ENCODE peak calls at places on chromosomes 4 and X, in seven cellular contexts. U, K, Z, F, M, T and Q are unnamed samples.

GRCh38 chrX:17104433-17104832 is 158.0 kb downstream of the REPS2 start:
- DNase-seq in M (no peak), T (no peak), U (no peak), Z (no peak), F (no peak), K (no peak), Q (no peak)

GRCh38 chrX:149504226-149504914 is 736 bp downstream of the IDS start:
- DNase-seq in U (peak; percentile 66), T (no peak), M (peak; percentile 39), Z (peak; percentile 55), F (no peak), K (no peak), Q (no peak)

GRCh38 chrX:41889317-41890025 is 33.9 kb downstream of the CASK start:
- DNase-seq in Z (no peak), F (no peak), K (no peak), T (no peak), U (no peak), M (peak; percentile 24), Q (no peak)

GRCh38 chr4:159390648-159391047 is 287.8 kb downstream of the RAPGEF2 start:
- DNase-seq in U (no peak), Z (no peak), K (no peak), T (no peak), M (peak; percentile 76), F (no peak), Q (no peak)

GRCh38 chrX:3806630-3807029 is 93.2 kb upstream of the PRKX start:
- DNase-seq in T (no peak), M (no peak), U (no peak), Z (no peak), K (no peak), F (no peak), Q (no peak)

GRCh38 chrX:155048997-155049619 is 21.8 kb downstream of the CMC4 start:
- DNase-seq in F (peak; percentile 16), K (peak; percentile 69), T (peak; percentile 63), M (peak; percentile 63), U (peak; percentile 48), Z (peak; percentile 33), Q (no peak)

GRCh38 chr4:134024251-134024650 is 177.3 kb downstream of the PABPC4L start:
- DNase-seq in Z (no peak), T (no peak), K (no peak), F (no peak), M (peak; percentile 36), U (no peak), Q (no peak)

GRCh38 chr4:181890031-181890430 is 353.2 kb upstream of the TENM3 start:
- DNase-seq in U (no peak), T (no peak), M (no peak), K (no peak), F (no peak), Z (no peak), Q (no peak)

GRCh38 chr4:105280338-105280809 is 133.7 kb downstream of the TET2 start:
- DNase-seq in Z (no peak), M (no peak), U (no peak), F (no peak), T (no peak), K (no peak), Q (no peak)

GRCh38 chr4:90159193-90159592 is 32.0 kb downstream of the CCSER1 start:
- DNase-seq in F (no peak), T (no peak), M (peak; percentile 45), Z (no peak), U (no peak), K (no peak), Q (no peak)

GRCh38 chrX:10199212-10199611 is 42.4 kb downstream of the CLCN4 start:
- DNase-seq in T (peak; percentile 95), Z (no peak), U (peak; percentile 2), K (peak; percentile 72), F (no peak), M (no peak), Q (peak; percentile 85)

GRCh38 chrX:142089193-142089592 is 115.9 kb downstream of the MAGEC2 start:
- DNase-seq in U (no peak), T (no peak), K (no peak), M (peak; percentile 31), F (no peak), Z (no peak), Q (no peak)

GRCh38 chrX:4572652-4573051 is 859.2 kb upstream of the PRKX start:
- DNase-seq in T (no peak), F (no peak), K (no peak), U (no peak), Z (no peak), M (no peak), Q (no peak)

GRCh38 chr4:52507774-52508173 is 151.3 kb downstream of the USP46 start:
- DNase-seq in U (no peak), M (no peak), Z (no peak), K (no peak), T (no peak), F (no peak), Q (no peak)

GRCh38 chrX:41718481-41719245 is 5.3 kb upstream of the GPR82 start:
- DNase-seq in Z (no peak), M (no peak), T (no peak), U (no peak), F (no peak), K (no peak), Q (no peak)

GRCh38 chrX:31423575-31424284 is 351.9 kb upstream of the FTHL17 start:
- DNase-seq in Z (no peak), F (peak; percentile 1), M (peak; percentile 52), U (no peak), T (peak; percentile 11), K (no peak), Q (no peak)

GRCh38 chr4:24730256-24731001 is 64.9 kb upstream of the SOD3 start:
- DNase-seq in T (no peak), M (no peak), U (no peak), Z (no peak), K (peak; percentile 70), F (no peak), Q (peak; percentile 95)

GRCh38 chrX:115584715-115585114 is 23.7 kb downstream of the PLS3 start:
- DNase-seq in Z (no peak), M (no peak), U (no peak), T (no peak), K (no peak), F (no peak), Q (no peak)

GRCh38 chr4:59540311-59540710 is 1659.8 kb upstream of the ADGRL3 start:
- DNase-seq in Z (no peak), T (no peak), F (no peak), M (peak; percentile 10), U (no peak), K (no peak), Q (no peak)

GRCh38 chrX:54494970-54495813 is 842 bp downstream of the FGD1 start:
- DNase-seq in K (no peak), M (no peak), U (no peak), Z (no peak), T (no peak), F (no peak), Q (peak; percentile 82)

GRCh38 chrX:110866421-110866820 is 70.8 kb upstream of the CHRDL1 start:
- DNase-seq in F (no peak), Z (no peak), U (no peak), K (no peak), M (no peak), T (no peak), Q (no peak)

GRCh38 chr4:107721436-107722090 is 1.5 kb upstream of the PAPSS1 start:
- DNase-seq in U (peak; percentile 58), F (no peak), Z (peak; percentile 67), K (no peak), M (no peak), T (no peak), Q (no peak)

GRCh38 chr4:31114821-31115220 is 394.7 kb downstream of the PCDH7 start:
- DNase-seq in Z (no peak), F (no peak), M (no peak), T (no peak), U (no peak), K (no peak), Q (no peak)

GRCh38 chr4:182575225-182575624 is 332.0 kb downstream of the TENM3 start:
- DNase-seq in K (no peak), T (no peak), F (no peak), Z (no peak), M (no peak), U (no peak), Q (no peak)

GRCh38 chr4:6925357-6925836 is 15.8 kb downstream of the TBC1D14 start:
- DNase-seq in F (no peak), Z (no peak), T (peak; percentile 85), K (peak; percentile 80), M (no peak), U (peak; percentile 25), Q (peak; percentile 88)

GRCh38 chr4:185573651-185574199 is 38.4 kb upstream of the PDLIM3 start:
- DNase-seq in M (no peak), K (no peak), U (no peak), F (no peak), Z (no peak), T (no peak), Q (peak; percentile 82)

GRCh38 chrX:106302304-106302703 is 134.2 kb downstream of the PWWP3B start:
- DNase-seq in Z (no peak), U (no peak), K (no peak), T (no peak), F (no peak), M (peak; percentile 28), Q (no peak)

GRCh38 chr4:182019148-182019652 is 224.0 kb upstream of the TENM3 start:
- DNase-seq in Z (no peak), U (no peak), K (no peak), F (no peak), M (no peak), T (no peak), Q (no peak)

GRCh38 chr4:17597517-17597916 is 16.9 kb upstream of the MED28 start:
- DNase-seq in T (no peak), M (peak; percentile 56), F (no peak), U (no peak), K (no peak), Z (no peak), Q (no peak)

GRCh38 chr4:166493828-166494432 is 620.9 kb downstream of the TLL1 start:
- DNase-seq in F (no peak), T (no peak), M (peak; percentile 39), K (no peak), U (no peak), Z (no peak), Q (no peak)

GRCh38 chr4:140012688-140013087 is 141.3 kb downstream of the MAML3 start:
- DNase-seq in M (peak; percentile 95), K (peak; percentile 69), T (peak; percentile 70), U (peak; percentile 38), Z (peak; percentile 66), F (peak; percentile 15), Q (no peak)